ENCODE peak calls at places on chromosome 6, in five cellular contexts. One of them, this sample, is unnamed.

GRCh38 chr6:25050356-25050755 is 114.6 kb upstream of the RIPOR2 start:
- DNase-seq in GM12891: no peak
- DNase-seq in ovary: no peak
- DNase-seq in tibial nerve: no peak
- DNase-seq in heart left ventricle: no peak
- DNase-seq in this sample: no peak

GRCh38 chr6:88535296-88535695 is 369.1 kb upstream of the CNR1 start:
- DNase-seq in heart left ventricle: no peak
- DNase-seq in tibial nerve: no peak
- DNase-seq in ovary: no peak
- DNase-seq in GM12891: no peak
- DNase-seq in this sample: no peak

GRCh38 chr6:134667106-134667505 is 282.8 kb downstream of the ALDH8A1 start:
- DNase-seq in GM12891: no peak
- DNase-seq in ovary: no peak
- DNase-seq in heart left ventricle: no peak
- DNase-seq in tibial nerve: no peak
- DNase-seq in this sample: no peak

GRCh38 chr6:583116-583515 is 73.8 kb downstream of the HUS1B start:
- DNase-seq in GM12891: no peak
- DNase-seq in ovary: no peak
- DNase-seq in tibial nerve: no peak
- DNase-seq in heart left ventricle: no peak
- DNase-seq in this sample: no peak

GRCh38 chr6:168307695-168308021 is 11.9 kb downstream of the DACT2 start:
- DNase-seq in ovary: no peak
- DNase-seq in tibial nerve: no peak
- DNase-seq in GM12891: no peak
- DNase-seq in heart left ventricle: no peak
- DNase-seq in this sample: no peak

GRCh38 chr6:18513253-18513798 is 126.2 kb downstream of the RNF144B start:
- DNase-seq in GM12891: no peak
- DNase-seq in heart left ventricle: no peak
- DNase-seq in ovary: no peak
- DNase-seq in tibial nerve: no peak
- DNase-seq in this sample: no peak

GRCh38 chr6:133184798-133185380 is 56.3 kb upstream of the EYA4 start:
- DNase-seq in tibial nerve: no peak
- DNase-seq in heart left ventricle: no peak
- DNase-seq in GM12891: no peak
- DNase-seq in ovary: no peak
- DNase-seq in this sample: no peak

GRCh38 chr6:36697481-36697903 is at the start of gene RAB44:
- DNase-seq in ovary: no peak
- DNase-seq in heart left ventricle: no peak
- DNase-seq in tibial nerve: no peak
- DNase-seq in GM12891: no peak
- DNase-seq in this sample: peak

GRCh38 chr6:45724511-45724910 is 291.1 kb downstream of the CLIC5 start:
- DNase-seq in GM12891: no peak
- DNase-seq in heart left ventricle: no peak
- DNase-seq in tibial nerve: peak
- DNase-seq in ovary: peak
- DNase-seq in this sample: no peak

GRCh38 chr6:23547851-23548250 is 578.2 kb upstream of the NRSN1 start:
- DNase-seq in tibial nerve: no peak
- DNase-seq in heart left ventricle: no peak
- DNase-seq in GM12891: no peak
- DNase-seq in ovary: no peak
- DNase-seq in this sample: no peak

GRCh38 chr6:68876792-68877493 is 241.9 kb downstream of the ADGRB3 start:
- DNase-seq in heart left ventricle: no peak
- DNase-seq in ovary: no peak
- DNase-seq in tibial nerve: no peak
- DNase-seq in GM12891: no peak
- DNase-seq in this sample: no peak

GRCh38 chr6:16712931-16713484 is 48.3 kb downstream of the ATXN1 start:
- DNase-seq in GM12891: no peak
- DNase-seq in heart left ventricle: peak
- DNase-seq in ovary: no peak
- DNase-seq in tibial nerve: peak
- DNase-seq in this sample: no peak

GRCh38 chr6:106739387-106739786 is 110.0 kb downstream of the QRSL1 start:
- DNase-seq in tibial nerve: no peak
- DNase-seq in ovary: no peak
- DNase-seq in GM12891: no peak
- DNase-seq in heart left ventricle: peak
- DNase-seq in this sample: peak

GRCh38 chr6:41191569-41191968 is 9.4 kb downstream of the TREML2 start:
- DNase-seq in GM12891: no peak
- DNase-seq in heart left ventricle: no peak
- DNase-seq in ovary: no peak
- DNase-seq in tibial nerve: no peak
- DNase-seq in this sample: peak

GRCh38 chr6:27668442-27669275 is 195.8 kb upstream of the ZNF184 start:
- DNase-seq in GM12891: no peak
- DNase-seq in heart left ventricle: no peak
- DNase-seq in tibial nerve: no peak
- DNase-seq in ovary: peak
- DNase-seq in this sample: no peak

GRCh38 chr6:42260972-42261371 is 43.3 kb upstream of the MRPS10 start:
- DNase-seq in heart left ventricle: no peak
- DNase-seq in ovary: no peak
- DNase-seq in GM12891: peak
- DNase-seq in tibial nerve: no peak
- DNase-seq in this sample: no peak

GRCh38 chr6:124870611-124871201 is 91.5 kb upstream of the RNF217 start:
- DNase-seq in ovary: no peak
- DNase-seq in GM12891: no peak
- DNase-seq in tibial nerve: no peak
- DNase-seq in heart left ventricle: no peak
- DNase-seq in this sample: no peak

GRCh38 chr6:150409576-150410066 is 40.8 kb downstream of the IYD start:
- DNase-seq in ovary: peak
- DNase-seq in heart left ventricle: peak
- DNase-seq in tibial nerve: peak
- DNase-seq in GM12891: no peak
- DNase-seq in this sample: peak

GRCh38 chr6:167968091-167968490 is 29.4 kb upstream of the KIF25 start:
- DNase-seq in GM12891: no peak
- DNase-seq in tibial nerve: no peak
- DNase-seq in heart left ventricle: no peak
- DNase-seq in ovary: no peak
- DNase-seq in this sample: no peak

GRCh38 chr6:44049163-44049988 is 77.9 kb downstream of the MRPL14 start:
- DNase-seq in ovary: no peak
- DNase-seq in GM12891: no peak
- DNase-seq in heart left ventricle: peak
- DNase-seq in tibial nerve: no peak
- DNase-seq in this sample: peak

GRCh38 chr6:3414704-3415453 is 42.0 kb downstream of the SLC22A23 start:
- DNase-seq in ovary: no peak
- DNase-seq in heart left ventricle: no peak
- DNase-seq in GM12891: peak
- DNase-seq in tibial nerve: no peak
- DNase-seq in this sample: no peak

GRCh38 chr6:135434095-135434494 is 63.4 kb downstream of the AHI1 start:
- DNase-seq in GM12891: no peak
- DNase-seq in ovary: no peak
- DNase-seq in heart left ventricle: no peak
- DNase-seq in tibial nerve: no peak
- DNase-seq in this sample: no peak

GRCh38 chr6:29750709-29751108 is 27.5 kb downstream of the HLA-F start:
- DNase-seq in ovary: no peak
- DNase-seq in heart left ventricle: no peak
- DNase-seq in tibial nerve: no peak
- DNase-seq in GM12891: no peak
- DNase-seq in this sample: no peak

GRCh38 chr6:29751480-29751879 is 28.2 kb downstream of the HLA-F start:
- DNase-seq in GM12891: no peak
- DNase-seq in heart left ventricle: no peak
- DNase-seq in tibial nerve: no peak
- DNase-seq in ovary: no peak
- DNase-seq in this sample: no peak

GRCh38 chr6:29755295-29755871 is 32.1 kb downstream of the HLA-F start:
- DNase-seq in tibial nerve: no peak
- DNase-seq in ovary: no peak
- DNase-seq in heart left ventricle: no peak
- DNase-seq in GM12891: no peak
- DNase-seq in this sample: no peak

GRCh38 chr6:29753309-29753644 is 30.0 kb downstream of the HLA-F start:
- DNase-seq in tibial nerve: no peak
- DNase-seq in ovary: no peak
- DNase-seq in GM12891: no peak
- DNase-seq in heart left ventricle: no peak
- DNase-seq in this sample: no peak

DNA sequence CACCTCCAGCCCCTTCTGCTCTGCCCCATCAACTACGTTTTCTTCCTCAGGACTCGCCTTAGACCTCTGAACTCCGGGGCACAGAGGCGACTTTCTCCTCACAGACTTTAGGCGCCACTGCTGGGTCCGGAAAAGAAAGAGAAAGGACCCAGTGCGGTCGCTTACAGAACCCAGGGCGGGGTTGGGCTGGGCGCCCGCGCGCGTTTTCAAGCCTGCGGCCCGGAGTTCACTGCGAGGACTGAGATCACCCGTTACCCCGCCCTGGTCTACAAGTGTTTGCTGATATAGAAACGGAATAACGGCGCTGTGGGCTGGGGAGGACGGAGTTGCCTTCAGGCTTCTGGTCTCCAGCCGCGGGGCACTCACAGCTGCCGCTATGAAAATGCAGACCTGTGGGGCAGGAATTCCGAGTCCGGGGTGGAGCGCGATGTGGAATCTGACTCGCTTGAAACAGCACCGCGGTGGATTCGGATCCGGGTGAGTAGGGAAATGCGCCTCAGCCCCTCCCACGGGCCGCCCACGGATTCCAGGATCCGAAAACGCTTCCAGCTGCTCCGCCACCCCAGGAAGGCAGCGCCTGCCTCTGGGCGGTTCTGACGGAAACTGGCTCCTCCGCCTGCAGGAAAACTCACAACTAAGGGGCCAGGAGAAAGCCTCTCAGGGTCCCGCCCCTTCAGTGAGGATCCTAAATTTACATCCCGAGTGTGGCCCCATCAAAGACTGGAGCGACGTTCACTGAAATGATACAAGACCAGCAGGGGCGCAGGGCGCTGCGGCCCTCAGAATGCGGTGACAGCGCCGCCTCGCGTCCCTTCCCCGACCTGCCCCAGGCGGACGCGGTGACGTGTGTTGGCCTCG is 29.4 kb downstream of the HLA-F start:
- DNase-seq in ovary: peak
- DNase-seq in heart left ventricle: peak
- DNase-seq in GM12891: peak
- DNase-seq in tibial nerve: peak
- DNase-seq in this sample: peak
- TF ChIP-seq POLR2A in ovary: peak
- TF ChIP-seq POLR2A in heart left ventricle: peak
- TF ChIP-seq POLR2A in GM12891: no peak
- TF ChIP-seq POLR2A in tibial nerve: peak
- TF ChIP-seq POLR2A in this sample: peak

DNA sequence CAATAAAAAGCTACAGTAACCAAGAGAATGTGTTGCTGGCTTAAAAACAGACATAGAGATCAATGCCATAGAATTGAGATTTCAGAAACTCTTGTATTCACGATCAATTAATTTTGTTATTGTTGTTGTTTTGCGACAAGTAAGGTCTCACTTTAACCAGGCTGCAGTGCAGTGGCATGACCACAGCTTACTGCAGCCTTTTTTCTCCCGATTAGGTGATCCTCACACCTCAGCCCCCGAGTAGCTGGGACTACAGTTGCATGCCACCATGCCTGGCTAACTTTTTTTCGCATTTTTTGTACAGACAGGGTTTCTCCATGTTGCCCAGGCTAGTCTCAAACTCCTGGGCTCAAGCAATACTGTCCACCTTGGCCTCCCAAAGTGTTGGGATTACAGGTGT is 42.2 kb downstream of the RANBP9 start:
- DNase-seq in ovary: no peak
- DNase-seq in heart left ventricle: no peak
- DNase-seq in GM12891: no peak
- DNase-seq in tibial nerve: no peak
- DNase-seq in this sample: no peak
- TF ChIP-seq POLR2A in ovary: no peak
- TF ChIP-seq POLR2A in heart left ventricle: no peak
- TF ChIP-seq POLR2A in GM12891: no peak
- TF ChIP-seq POLR2A in tibial nerve: no peak
- TF ChIP-seq POLR2A in this sample: no peak

GRCh38 chr6:116099036-116099435 is 1.6 kb upstream of the NT5DC1 start:
- DNase-seq in ovary: no peak
- DNase-seq in GM12891: no peak
- DNase-seq in tibial nerve: no peak
- DNase-seq in heart left ventricle: no peak
- DNase-seq in this sample: no peak

GRCh38 chr6:116101790-116102189 is 1.1 kb downstream of the NT5DC1 start:
- DNase-seq in tibial nerve: no peak
- DNase-seq in GM12891: no peak
- DNase-seq in heart left ventricle: no peak
- DNase-seq in ovary: no peak
- DNase-seq in this sample: no peak

GRCh38 chr6:116101298-116101718 is 655 bp downstream of the NT5DC1 start:
- DNase-seq in ovary: no peak
- DNase-seq in heart left ventricle: no peak
- DNase-seq in GM12891: no peak
- DNase-seq in tibial nerve: peak
- DNase-seq in this sample: no peak

GRCh38 chr6:116102856-116103255 is 2.2 kb downstream of the NT5DC1 start:
- DNase-seq in tibial nerve: no peak
- DNase-seq in ovary: no peak
- DNase-seq in GM12891: no peak
- DNase-seq in heart left ventricle: no peak
- DNase-seq in this sample: no peak

GRCh38 chr6:116100419-116101297 is at the start of gene NT5DC1:
- DNase-seq in heart left ventricle: peak
- DNase-seq in tibial nerve: peak
- DNase-seq in ovary: peak
- DNase-seq in GM12891: peak
- DNase-seq in this sample: peak
- TF ChIP-seq POLR2A in heart left ventricle: peak
- TF ChIP-seq POLR2A in tibial nerve: peak
- TF ChIP-seq POLR2A in ovary: peak
- TF ChIP-seq POLR2A in GM12891: peak
- TF ChIP-seq POLR2A in this sample: peak

DNA sequence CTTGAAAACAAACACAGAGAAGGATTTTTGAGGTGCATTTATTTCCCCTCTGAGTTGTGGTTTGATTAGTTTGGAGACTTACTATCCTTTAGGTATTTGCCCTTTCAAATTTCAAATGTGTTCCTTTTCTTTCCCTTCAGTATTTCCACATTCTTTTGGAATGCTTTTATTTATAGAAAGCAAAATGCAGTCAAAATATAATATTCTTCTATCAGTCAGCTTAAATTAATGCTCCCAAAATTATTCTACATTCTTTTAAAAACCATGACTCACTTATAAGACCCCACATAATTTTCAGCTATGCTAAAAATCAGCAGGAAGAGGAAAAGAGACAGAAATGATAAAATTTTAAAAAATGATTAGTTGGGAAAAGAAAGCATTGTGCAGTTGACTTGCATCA is 180.0 kb upstream of the SMLR1 start:
- DNase-seq in tibial nerve: no peak
- DNase-seq in ovary: no peak
- DNase-seq in heart left ventricle: no peak
- DNase-seq in GM12891: no peak
- DNase-seq in this sample: no peak
- TF ChIP-seq POLR2A in tibial nerve: no peak
- TF ChIP-seq POLR2A in ovary: no peak
- TF ChIP-seq POLR2A in heart left ventricle: no peak
- TF ChIP-seq POLR2A in GM12891: no peak
- TF ChIP-seq POLR2A in this sample: no peak